ENCODE peak calls at places on chromosomes 2 and 18, in four cellular contexts. T, L, S and U are unnamed samples.

GRCh38 chr2:230640540-230641011 is 72.1 kb upstream of the CAB39 start:
- DNase-seq in T (peak), L (no peak), S (no peak), U (no peak)

GRCh38 chr2:120956486-120957156 is 221.0 kb downstream of the GLI2 start:
- DNase-seq in T (no peak), L (no peak), S (no peak), U (no peak)

GRCh38 chr2:64845273-64845905 is 143.8 kb upstream of the SLC1A4 start:
- DNase-seq in T (no peak), L (no peak), S (no peak), U (no peak)

GRCh38 chr2:219087371-219087770 is 26.6 kb upstream of the IHH start:
- DNase-seq in T (no peak), L (no peak), S (no peak), U (no peak)

GRCh38 chr18:36572135-36572856 is 256.5 kb downstream of the TPGS2 start:
- DNase-seq in T (peak), L (peak), S (peak), U (peak)

GRCh38 chr2:177808984-177809809 is 263.4 kb downstream of the PDE11A start:
- DNase-seq in T (no peak), L (no peak), S (no peak), U (no peak)

GRCh38 chr2:209511637-209512036 is 87.8 kb downstream of the MAP2 start:
- DNase-seq in T (no peak), L (no peak), S (no peak), U (no peak)

GRCh38 chr18:23593720-23594119 is 7.4 kb upstream of the NPC1 start:
- DNase-seq in T (peak), L (no peak), S (no peak), U (peak)

GRCh38 chr2:115161531-115162453 is 719.4 kb downstream of the DPP10 start:
- DNase-seq in T (no peak), L (no peak), S (no peak), U (no peak)

GRCh38 chr2:20224716-20225293 is at the start of gene SDC1:
- DNase-seq in T (peak), L (peak), S (no peak), U (peak)

GRCh38 chr2:216714412-216714775 is 19.0 kb upstream of the IGFBP5 start:
- DNase-seq in T (peak), L (no peak), S (no peak), U (no peak)

GRCh38 chr2:66405473-66405872 is 29.5 kb upstream of the MEIS1 start:
- DNase-seq in T (no peak), L (no peak), S (no peak), U (no peak)

GRCh38 chr18:31429623-31430022 is 17.9 kb upstream of the DSG3 start:
- DNase-seq in T (no peak), L (peak), S (no peak), U (peak)
- TF ChIP-seq ELK1 in T (no peak), L (no peak), S (no peak), U (no peak)

GRCh38 chr2:237150186-237150585 is 64.5 kb downstream of the COPS8 start:
- DNase-seq in T (no peak), L (no peak), S (no peak), U (no peak)
- TF ChIP-seq ELK1 in T (no peak), L (no peak), S (no peak), U (no peak)

GRCh38 chr2:15120578-15120977 is 440.6 kb downstream of the NBAS start:
- DNase-seq in T (no peak), L (no peak), S (no peak), U (no peak)
- TF ChIP-seq ELK1 in T (no peak), L (no peak), S (no peak), U (no peak)

DNA sequence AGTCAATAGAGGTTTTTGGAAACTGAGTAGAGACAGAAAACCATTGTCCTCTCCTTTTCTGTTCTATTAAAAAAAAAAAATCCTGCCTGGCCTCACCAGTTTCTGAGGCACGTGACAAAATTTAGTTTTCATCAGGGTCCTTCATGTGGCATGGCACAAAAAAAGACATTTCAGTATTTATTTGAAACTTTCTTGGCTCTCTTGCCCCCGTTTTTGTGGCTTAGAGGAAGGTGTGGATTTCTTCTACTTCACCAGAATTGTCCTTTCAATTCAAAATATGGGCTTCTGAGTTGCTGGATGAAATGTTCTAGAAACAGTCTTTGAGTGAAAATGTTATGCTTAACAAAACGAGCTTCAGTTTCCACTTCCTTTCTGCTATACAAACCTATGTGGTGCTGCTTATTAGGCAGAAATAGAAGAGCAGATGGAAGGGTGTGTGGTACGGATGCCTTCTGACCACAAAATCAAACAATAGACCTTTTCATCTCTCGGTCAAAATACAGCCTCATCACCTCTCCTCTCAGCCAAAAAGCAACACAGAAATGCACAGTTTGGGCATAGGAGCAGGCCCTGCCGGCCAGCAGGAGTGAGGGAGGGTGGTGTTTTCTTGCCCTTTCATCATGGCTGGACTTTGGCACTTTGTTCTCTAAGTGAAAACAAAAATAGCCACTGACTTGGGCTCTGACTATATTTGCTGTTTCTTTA is 89.2 kb downstream of the SH3RF3 start:
- DNase-seq in T (peak), L (no peak), S (peak), U (no peak)
- TF ChIP-seq ELK1 in T (no peak), L (no peak), S (no peak), U (no peak)

DNA sequence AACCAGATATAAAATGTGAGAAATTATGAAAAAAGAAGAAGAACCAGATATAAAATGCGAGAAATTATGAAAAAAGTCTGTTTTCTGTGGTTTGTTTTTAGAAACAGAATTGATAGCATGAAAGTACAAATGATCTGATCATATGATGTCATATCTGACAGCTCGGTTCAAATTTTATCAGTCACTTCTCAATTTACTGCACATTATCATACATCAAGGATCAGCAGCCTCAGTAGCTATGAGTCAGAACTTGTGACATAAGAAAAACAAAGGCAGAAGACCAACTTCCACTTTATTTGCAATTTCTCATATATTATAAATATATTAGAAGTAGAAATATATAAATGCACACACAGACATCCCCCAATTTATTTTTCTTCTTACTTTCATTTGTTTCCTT is 634.0 kb downstream of the LRP1B start:
- DNase-seq in T (peak), L (no peak), S (no peak), U (no peak)
- TF ChIP-seq ELK1 in T (no peak), L (no peak), S (no peak), U (no peak)

GRCh38 chr2:89811295-89811694 is 1119.8 kb downstream of the RPIA start:
- DNase-seq in T (no peak), L (no peak), S (no peak), U (no peak)
- TF ChIP-seq ELK1 in T (no peak), L (no peak), S (no peak), U (no peak)